ENCODE peak calls at places on chromosomes 3 and 15, in seven cellular contexts. H is mesendoderm, A is T-helper 9 cell, Z is tibial nerve, V is BE2C, O is AG04450, K is HS-27A. R is an unnamed sample.
A peak's percentile ranks its signal among the peaks of the same experiment; 100 is the strongest.

GRCh38 chr3:129741794-129742193 is 135.3 kb upstream of the PLXND1 start:
- DNase-seq in Z (no peak), A (no peak), K (no peak), O (no peak), V (no peak), H (no peak), R (no peak)

GRCh38 chr15:70064441-70064840 is 33.3 kb downstream of the TLE3 start:
- DNase-seq in A (no peak), V (no peak), K (no peak), O (no peak), Z (no peak), H (no peak), R (no peak)

GRCh38 chr3:43769471-43770425 is 79.0 kb downstream of the ABHD5 start:
- DNase-seq in A (peak; percentile 68), H (peak; percentile 99), K (peak; percentile 99), V (peak; percentile 93), Z (peak; percentile 98), O (peak; percentile 88), R (peak; percentile 68)

GRCh38 chr3:48432411-48433371 is 2.8 kb upstream of the PLXNB1 start:
- DNase-seq in K (no peak), Z (no peak), A (no peak), V (no peak), H (peak; percentile 93), O (no peak), R (no peak)

GRCh38 chr3:70996082-70996481 is 587.4 kb downstream of the FOXP1 start:
- DNase-seq in Z (no peak), H (no peak), K (no peak), O (no peak), V (no peak), A (no peak), R (no peak)

GRCh38 chr3:165800970-165801369 is 36.3 kb downstream of the BCHE start:
- DNase-seq in K (no peak), A (no peak), H (no peak), O (no peak), Z (no peak), V (no peak), R (no peak)

GRCh38 chr15:99487337-99487730 is 78.5 kb upstream of the MEF2A start:
- DNase-seq in V (no peak), H (no peak), O (no peak), A (no peak), K (no peak), Z (no peak), R (no peak)

GRCh38 chr15:58058729-58059128 is 6.8 kb downstream of the ALDH1A2 start:
- DNase-seq in V (no peak), A (no peak), K (no peak), Z (no peak), H (no peak), O (no peak), R (no peak)

GRCh38 chr3:24586920-24587319 is 92.3 kb upstream of the THRB start:
- DNase-seq in V (no peak), A (no peak), Z (no peak), K (no peak), H (no peak), O (no peak), R (no peak)

GRCh38 chr3:63798873-63799272 is 20.2 kb upstream of the C3orf49 start:
- DNase-seq in H (no peak), K (no peak), V (no peak), O (no peak), Z (no peak), A (no peak), R (no peak)

GRCh38 chr3:38577089-38578080 is 72.1 kb downstream of the SCN5A start:
- DNase-seq in V (no peak), Z (no peak), H (no peak), A (no peak), O (no peak), K (no peak), R (no peak)

GRCh38 chr3:126052196-126053058 is 31.5 kb downstream of the SLC41A3 start:
- DNase-seq in V (no peak), H (no peak), K (no peak), O (no peak), A (no peak), Z (no peak), R (no peak)

GRCh38 chr3:31166249-31166885 is 271.9 kb upstream of the GADL1 start:
- DNase-seq in Z (no peak), K (peak; percentile 84), H (peak; percentile 42), A (no peak), V (no peak), O (peak; percentile 60), R (no peak)

GRCh38 chr3:43765417-43766030 is 74.8 kb downstream of the ABHD5 start:
- DNase-seq in V (no peak), A (no peak), Z (no peak), K (no peak), O (no peak), H (no peak), R (no peak)

GRCh38 chr3:177185035-177185574 is 12.2 kb downstream of the TBL1XR1 start:
- DNase-seq in Z (no peak), V (no peak), O (no peak), A (no peak), H (no peak), K (no peak), R (no peak)

GRCh38 chr15:66293419-66294156 is at the start of gene DIS3L:
- DNase-seq in O (no peak), K (no peak), V (peak; percentile 63), H (peak; percentile 74), Z (peak; percentile 18), A (peak; percentile 43), R (peak; percentile 36)

GRCh38 chr3:153042088-153042487 is 119.9 kb upstream of the RAP2B start:
- DNase-seq in A (no peak), O (no peak), Z (no peak), H (no peak), K (no peak), V (no peak), R (no peak)

GRCh38 chr15:41354371-41354770 is 21.7 kb downstream of the NUSAP1 start:
- DNase-seq in O (no peak), A (no peak), V (no peak), H (no peak), K (no peak), Z (no peak), R (no peak)

GRCh38 chr3:58000713-58001467 is 7.3 kb upstream of the FLNB start:
- DNase-seq in V (no peak), H (no peak), A (no peak), Z (no peak), O (no peak), K (no peak), R (no peak)

GRCh38 chr3:183254816-183255730 is 2.0 kb downstream of the B3GNT5 start:
- DNase-seq in H (no peak), Z (no peak), O (no peak), K (no peak), A (no peak), V (no peak), R (no peak)

GRCh38 chr3:116199063-116199462 is 246.2 kb downstream of the LSAMP start:
- DNase-seq in A (no peak), H (no peak), Z (no peak), O (no peak), V (no peak), K (no peak), R (no peak)